ENCODE peak calls at places on chromosomes 7 and 10, in six cellular contexts. Z is ovary, Q is sigmoid colon, X is K562, M is A549, P is tibial nerve. C is an unnamed sample. For H3K9me3, the result is how much of the 10 kb centered on the place peaks cover.

GRCh38 chr10:132103116-132103910 is 37.6 kb downstream of the JAKMIP3 start:
- DNase-seq in M (no peak), Z (no peak), Q (no peak), P (no peak), X (no peak), C (no peak)

GRCh38 chr10:47062801-47063200 is 151.6 kb downstream of the PTPN20 start:
- DNase-seq in Z (no peak), X (no peak), Q (peak), P (no peak), M (no peak), C (no peak)

GRCh38 chr7:138477081-138477578 is 17.1 kb downstream of the TRIM24 start:
- DNase-seq in M (no peak), X (no peak), P (no peak), Q (no peak), Z (no peak), C (no peak)

GRCh38 chr10:80908596-80908995 is 370.9 kb downstream of the SH2D4B start:
- DNase-seq in P (no peak), X (no peak), Q (no peak), Z (no peak), M (no peak), C (no peak)

GRCh38 chr10:80669485-80669884 is 131.8 kb downstream of the SH2D4B start:
- DNase-seq in X (no peak), P (no peak), M (no peak), Q (no peak), Z (no peak), C (peak)

GRCh38 chr7:88083883-88084282 is 136.0 kb downstream of the SRI start:
- DNase-seq in Z (no peak), Q (no peak), M (no peak), P (no peak), X (no peak), C (no peak)

GRCh38 chr7:140899883-140900282 is 24.8 kb downstream of the BRAF start:
- DNase-seq in Z (no peak), X (no peak), M (no peak), P (no peak), Q (no peak), C (no peak)

GRCh38 chr7:333399-333776 is 43.4 kb downstream of the FOXL3 start:
- DNase-seq in Z (no peak), P (no peak), M (peak), X (no peak), Q (peak), C (no peak)

GRCh38 chr10:85900060-85900459 is 466.5 kb downstream of the GRID1 start:
- DNase-seq in Q (no peak), X (no peak), M (no peak), Z (no peak), P (no peak), C (no peak)

GRCh38 chr10:118853916-118854315 is 99.1 kb upstream of the CACUL1 start:
- DNase-seq in Z (no peak), P (no peak), M (no peak), X (no peak), Q (no peak), C (no peak)

GRCh38 chr10:36591436-36591835 is 534.0 kb upstream of the ANKRD30A start:
- DNase-seq in M (no peak), P (no peak), Q (no peak), Z (no peak), X (no peak), C (no peak)

GRCh38 chr7:83166781-83167180 is 4.1 kb upstream of the PCLO start:
- DNase-seq in M (no peak), X (no peak), P (no peak), Z (no peak), Q (no peak), C (no peak)

GRCh38 chr7:27051451-27051850 is 44.3 kb downstream of the HOXA1 start:
- DNase-seq in Q (no peak), X (no peak), P (no peak), Z (no peak), M (no peak), C (no peak)

GRCh38 chr7:19026888-19027287 is 90.5 kb downstream of the TWIST1 start:
- DNase-seq in Z (no peak), P (no peak), X (no peak), M (no peak), Q (no peak), C (no peak)

GRCh38 chr7:106721816-106722785 is 61.1 kb upstream of the CCDC71L start:
- DNase-seq in M (no peak), P (no peak), X (no peak), Z (no peak), Q (no peak), C (no peak)

GRCh38 chr7:65554-65953 is 126.8 kb upstream of the FAM20C start:
- DNase-seq in Z (no peak), Q (peak), M (no peak), X (no peak), P (no peak), C (peak)

GRCh38 chr7:129889133-129889854 is 63.5 kb downstream of the UBE2H start:
- DNase-seq in Q (no peak), M (no peak), Z (no peak), P (no peak), X (no peak), C (no peak)

GRCh38 chr7:150755473-150756099 is 18.4 kb downstream of the GIMAP5 start:
- DNase-seq in P (no peak), M (no peak), X (no peak), Q (no peak), Z (no peak), C (no peak)

GRCh38 chr10:106997721-106998120 is 166.8 kb downstream of the SORCS1 start:
- DNase-seq in M (no peak), Q (no peak), X (no peak), Z (no peak), P (no peak), C (no peak)

GRCh38 chr10:96267234-96267705 is 4.1 kb downstream of the BLNK start:
- DNase-seq in Z (no peak), M (no peak), Q (no peak), P (no peak), X (no peak), C (no peak)

GRCh38 chr10:96270564-96270963 is 805 bp downstream of the BLNK start:
- DNase-seq in Z (no peak), P (no peak), M (no peak), X (no peak), Q (no peak), C (no peak)

GRCh38 chr10:96271017-96271815 is at the start of gene BLNK:
- DNase-seq in P (peak), Q (peak), M (no peak), X (no peak), Z (no peak), C (peak)

GRCh38 chr10:96268341-96268909 is 2.9 kb downstream of the BLNK start:
- DNase-seq in X (no peak), Z (no peak), M (no peak), Q (no peak), P (no peak), C (no peak)

GRCh38 chr10:96269438-96270300 is 1.7 kb downstream of the BLNK start:
- DNase-seq in X (no peak), Q (no peak), Z (no peak), P (no peak), M (no peak), C (no peak)
- TF ChIP-seq EP300 in X (no peak), Q (no peak), Z (no peak), P (no peak), M (no peak), C (no peak)

GRCh38 chr7:158078161-158078910 is 509.3 kb downstream of the PTPRN2 start:
- DNase-seq in Q (peak), X (no peak), Z (no peak), M (no peak), P (no peak), C (no peak)
- H3K9me3 ChIP-seq in Q (under half), X (under half), Z (under half), M (under half), P (under half), C (under half)

DNA sequence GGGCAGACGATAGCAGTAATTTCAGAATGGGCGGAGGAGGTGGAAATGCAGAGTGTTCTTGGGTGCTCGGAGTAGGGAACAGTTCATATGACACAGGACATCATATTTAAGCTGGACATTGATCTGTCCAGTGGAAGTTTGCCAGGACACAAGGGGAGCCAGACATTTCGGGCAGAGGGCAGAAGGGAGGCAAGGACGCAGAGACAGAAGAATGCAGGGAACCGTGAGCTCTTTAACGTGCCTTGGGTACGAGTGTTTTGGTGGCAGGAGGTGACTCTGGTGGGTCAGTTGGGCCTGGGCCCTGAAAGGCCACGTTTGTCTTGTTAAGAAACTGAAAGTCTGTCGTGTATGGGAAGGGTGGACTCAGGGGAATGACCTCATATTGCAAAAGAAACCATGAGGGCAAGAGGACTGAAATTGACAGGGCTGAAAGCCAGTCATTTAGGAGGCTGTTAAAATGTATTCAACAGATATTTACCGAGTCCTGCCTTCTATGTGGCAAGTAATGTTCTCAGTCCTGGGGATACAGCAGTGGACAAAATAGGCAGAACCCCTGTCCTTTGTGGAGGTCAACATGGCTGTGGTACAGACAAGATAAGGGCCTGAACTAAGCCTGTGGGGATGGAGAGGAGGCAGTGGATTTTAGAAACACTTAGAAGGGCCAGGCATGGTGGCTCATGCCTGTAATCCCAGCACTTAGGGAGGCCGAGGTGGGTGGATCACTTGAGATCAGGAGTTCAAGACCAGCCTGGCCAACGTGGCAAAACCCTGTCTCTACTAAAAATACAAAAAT is 2.2 kb downstream of the OPTN start:
- DNase-seq in X (no peak), Z (no peak), M (no peak), Q (no peak), P (no peak), C (no peak)
- TF ChIP-seq POLR2A in X (no peak), Z (no peak), M (no peak), Q (no peak), P (no peak), C (no peak)

DNA sequence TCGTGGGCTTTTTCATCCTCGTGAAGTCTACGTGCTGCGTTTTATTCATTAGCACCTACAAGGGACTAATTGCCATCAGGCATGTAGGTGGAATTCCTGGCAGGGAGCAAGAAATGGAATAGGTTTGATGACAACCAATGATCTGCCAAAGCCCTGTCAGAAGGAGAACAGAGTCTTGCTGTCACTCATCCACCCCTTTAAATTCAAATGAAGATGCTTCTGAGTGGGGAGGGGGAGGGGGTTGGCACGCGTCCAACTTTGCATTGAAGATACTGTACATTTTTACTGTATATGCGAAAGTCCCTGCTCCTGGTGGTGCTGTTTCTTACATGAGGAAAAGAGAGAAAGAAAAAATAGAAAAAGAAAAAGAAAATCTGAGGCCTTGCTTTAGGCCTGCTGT is 569.2 kb downstream of the INHBA start:
- DNase-seq in X (no peak), P (no peak), M (no peak), Z (no peak), Q (no peak), C (no peak)
- TF ChIP-seq EP300 in X (no peak), P (no peak), M (no peak), Z (no peak), Q (no peak), C (no peak)

GRCh38 chr7:13615679-13616078 is 373.8 kb downstream of the ETV1 start:
- DNase-seq in Q (no peak), P (no peak), X (no peak), M (no peak), Z (no peak), C (no peak)
- H3K9me3 ChIP-seq in Q (under half), P (under half), X (under half), M (under half), Z (under half), C (under half)

GRCh38 chr10:100185364-100186252 is at the start of gene ERLIN1:
- DNase-seq in X (peak), Z (peak), P (peak), Q (peak), M (peak), C (peak)
- TF ChIP-seq POLR2A in X (peak), Z (peak), P (peak), Q (peak), M (peak), C (no peak)

GRCh38 chr7:30802812-30803211 is 31.6 kb downstream of the MINDY4 start:
- DNase-seq in P (no peak), M (no peak), Q (no peak), X (no peak), Z (no peak), C (no peak)

GRCh38 chr7:30805081-30805691 is 34.0 kb downstream of the MINDY4 start:
- DNase-seq in Q (no peak), X (no peak), P (no peak), M (no peak), Z (no peak), C (no peak)

GRCh38 chr7:30800785-30801252 is 29.6 kb downstream of the MINDY4 start:
- DNase-seq in P (peak), M (peak), Z (peak), Q (peak), X (peak), C (no peak)

GRCh38 chr7:30805931-30806330 is 34.7 kb downstream of the MINDY4 start:
- DNase-seq in P (no peak), Q (no peak), Z (no peak), M (no peak), X (no peak), C (no peak)

GRCh38 chr7:30804078-30804661 is 33.0 kb downstream of the MINDY4 start:
- DNase-seq in M (no peak), Q (no peak), P (no peak), X (no peak), Z (no peak), C (no peak)
- TF ChIP-seq EP300 in M (no peak), Q (no peak), P (no peak), X (no peak), Z (no peak), C (no peak)